ENCODE peak calls at places on chromosomes 11 and 22, in four cellular contexts. One of them, this sample, is unnamed.

GRCh38 chr11:86497310-86497709 is 122.6 kb downstream of the CCDC81 start:
- DNase-seq in AG04449: peak; percentile 54
- DNase-seq in transverse colon: no peak
- DNase-seq in HCT116: no peak
- DNase-seq in this sample: no peak

GRCh38 chr11:93570759-93571413 is 27.7 kb upstream of the SMCO4 start:
- DNase-seq in AG04449: peak; percentile 24
- DNase-seq in HCT116: no peak
- DNase-seq in transverse colon: peak; percentile 41
- DNase-seq in this sample: peak; percentile 41

GRCh38 chr11:68841718-68842426 is at the start of gene CPT1A:
- DNase-seq in AG04449: no peak
- DNase-seq in HCT116: no peak
- DNase-seq in transverse colon: peak; percentile 90
- DNase-seq in this sample: no peak

GRCh38 chr11:121929581-121929980 is 186.4 kb downstream of the BLID start:
- DNase-seq in transverse colon: no peak
- DNase-seq in HCT116: no peak
- DNase-seq in AG04449: no peak
- DNase-seq in this sample: no peak

GRCh38 chr11:70191495-70192140 is 11.5 kb upstream of the FADD start:
- DNase-seq in transverse colon: peak; percentile 79
- DNase-seq in AG04449: no peak
- DNase-seq in HCT116: peak; percentile 62
- DNase-seq in this sample: no peak

GRCh38 chr11:86174101-86175046 is 70.2 kb upstream of the EED start:
- DNase-seq in HCT116: no peak
- DNase-seq in transverse colon: no peak
- DNase-seq in AG04449: peak; percentile 98
- DNase-seq in this sample: peak; percentile 98

GRCh38 chr11:124670732-124671131 is 2.8 kb downstream of the SIAE start:
- DNase-seq in HCT116: no peak
- DNase-seq in AG04449: no peak
- DNase-seq in transverse colon: no peak
- DNase-seq in this sample: no peak

GRCh38 chr11:6351782-6352181 is 31.5 kb upstream of the CAVIN3 start:
- DNase-seq in transverse colon: no peak
- DNase-seq in HCT116: no peak
- DNase-seq in AG04449: no peak
- DNase-seq in this sample: no peak

GRCh38 chr11:119101367-119101758 is 290 bp downstream of the DPAGT1 start:
- DNase-seq in AG04449: no peak
- DNase-seq in transverse colon: peak; percentile 44
- DNase-seq in HCT116: no peak
- DNase-seq in this sample: no peak

GRCh38 chr11:68010058-68011041 is at the start of gene ALDH3B1:
- DNase-seq in transverse colon: peak; percentile 92
- DNase-seq in AG04449: no peak
- DNase-seq in HCT116: peak; percentile 60
- DNase-seq in this sample: no peak

GRCh38 chr11:57791321-57792059 is 29.9 kb downstream of the CTNND1 start:
- DNase-seq in AG04449: no peak
- DNase-seq in HCT116: no peak
- DNase-seq in transverse colon: peak; percentile 28
- DNase-seq in this sample: no peak

GRCh38 chr11:77351281-77351905 is 49.9 kb upstream of the GDPD4 start:
- DNase-seq in HCT116: no peak
- DNase-seq in AG04449: no peak
- DNase-seq in transverse colon: no peak
- DNase-seq in this sample: no peak

GRCh38 chr11:2837096-2837601 is 48.4 kb downstream of the CDKN1C start:
- DNase-seq in HCT116: peak; percentile 18
- DNase-seq in AG04449: no peak
- DNase-seq in transverse colon: peak; percentile 68
- DNase-seq in this sample: no peak

GRCh38 chr11:64844330-64845124 is at the start of gene CDC42BPG:
- DNase-seq in AG04449: no peak
- DNase-seq in HCT116: peak; percentile 57
- DNase-seq in transverse colon: peak; percentile 91
- DNase-seq in this sample: no peak

GRCh38 chr11:65810046-65810868 is 23.4 kb downstream of the OVOL1 start:
- DNase-seq in AG04449: no peak
- DNase-seq in HCT116: no peak
- DNase-seq in transverse colon: no peak
- DNase-seq in this sample: no peak

GRCh38 chr11:124302756-124303155 is 11.0 kb downstream of the OR8D1 start:
- DNase-seq in AG04449: no peak
- DNase-seq in transverse colon: no peak
- DNase-seq in HCT116: no peak
- DNase-seq in this sample: no peak

GRCh38 chr11:61350803-61351202 is 10.9 kb downstream of the CYB561A3 start:
- DNase-seq in transverse colon: no peak
- DNase-seq in HCT116: no peak
- DNase-seq in AG04449: no peak
- DNase-seq in this sample: no peak

GRCh38 chr11:65606876-65607613 is 7.0 kb downstream of the MAP3K11 start:
- DNase-seq in HCT116: peak; percentile 89
- DNase-seq in transverse colon: peak; percentile 91
- DNase-seq in AG04449: peak; percentile 59
- DNase-seq in this sample: peak; percentile 55

DNA sequence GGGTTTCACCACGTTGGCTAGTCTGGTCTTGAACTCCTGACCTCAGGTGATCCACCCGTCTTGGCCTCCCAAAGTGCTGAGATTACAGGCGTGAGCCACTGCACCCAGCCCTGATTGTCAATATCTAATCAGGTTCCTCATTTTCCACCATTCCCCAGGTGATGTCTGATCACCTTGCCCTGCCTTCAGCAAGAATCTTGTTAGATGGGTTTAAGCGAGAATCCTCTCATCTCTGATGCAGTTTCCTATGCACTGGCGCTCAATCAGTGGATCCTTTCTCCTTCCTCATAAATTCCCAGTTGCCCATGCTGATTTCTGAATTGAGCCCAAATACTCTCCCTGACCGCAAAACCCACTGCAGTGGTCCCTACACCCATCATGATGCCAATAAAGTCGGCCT is 664 bp upstream of the ZC3H7B start:
- DNase-seq in HCT116: no peak
- DNase-seq in AG04449: no peak
- DNase-seq in transverse colon: no peak
- DNase-seq in this sample: no peak
- TF ChIP-seq CTCF in HCT116: no peak
- TF ChIP-seq CTCF in AG04449: no peak
- TF ChIP-seq CTCF in transverse colon: no peak
- TF ChIP-seq CTCF in this sample: no peak

GRCh38 chr11:27205269-27205668 is 157.7 kb downstream of the CCDC34 start:
- DNase-seq in AG04449: no peak
- DNase-seq in transverse colon: no peak
- DNase-seq in HCT116: no peak
- DNase-seq in this sample: no peak

GRCh38 chr11:27200779-27201453 is 160.3 kb downstream of the BBOX1 start:
- DNase-seq in HCT116: no peak
- DNase-seq in transverse colon: no peak
- DNase-seq in AG04449: no peak
- DNase-seq in this sample: no peak

GRCh38 chr11:27204527-27204926 is 158.5 kb downstream of the CCDC34 start:
- DNase-seq in AG04449: no peak
- DNase-seq in transverse colon: peak; percentile 56
- DNase-seq in HCT116: peak; percentile 15
- DNase-seq in this sample: no peak

GRCh38 chr11:27203077-27203476 is 159.9 kb downstream of the CCDC34 start:
- DNase-seq in transverse colon: no peak
- DNase-seq in AG04449: no peak
- DNase-seq in HCT116: no peak
- DNase-seq in this sample: no peak

GRCh38 chr11:27201454-27202302 is 161.1 kb downstream of the BBOX1 start:
- DNase-seq in HCT116: no peak
- DNase-seq in AG04449: no peak
- DNase-seq in transverse colon: peak; percentile 96
- DNase-seq in this sample: peak; percentile 87
- H3K4me3 ChIP-seq in HCT116: no peak overlapping the region
- H3K4me3 ChIP-seq in AG04449: no peak overlapping the region
- H3K4me3 ChIP-seq in transverse colon: no peak overlapping the region
- H3K4me3 ChIP-seq in this sample: no peak overlapping the region

GRCh38 chr11:43812471-43812870 is 68.2 kb upstream of the ALKBH3 start:
- DNase-seq in HCT116: no peak
- DNase-seq in AG04449: no peak
- DNase-seq in transverse colon: no peak
- DNase-seq in this sample: no peak

GRCh38 chr11:43806976-43807375 is 73.7 kb upstream of the ALKBH3 start:
- DNase-seq in HCT116: no peak
- DNase-seq in transverse colon: no peak
- DNase-seq in AG04449: no peak
- DNase-seq in this sample: no peak

DNA sequence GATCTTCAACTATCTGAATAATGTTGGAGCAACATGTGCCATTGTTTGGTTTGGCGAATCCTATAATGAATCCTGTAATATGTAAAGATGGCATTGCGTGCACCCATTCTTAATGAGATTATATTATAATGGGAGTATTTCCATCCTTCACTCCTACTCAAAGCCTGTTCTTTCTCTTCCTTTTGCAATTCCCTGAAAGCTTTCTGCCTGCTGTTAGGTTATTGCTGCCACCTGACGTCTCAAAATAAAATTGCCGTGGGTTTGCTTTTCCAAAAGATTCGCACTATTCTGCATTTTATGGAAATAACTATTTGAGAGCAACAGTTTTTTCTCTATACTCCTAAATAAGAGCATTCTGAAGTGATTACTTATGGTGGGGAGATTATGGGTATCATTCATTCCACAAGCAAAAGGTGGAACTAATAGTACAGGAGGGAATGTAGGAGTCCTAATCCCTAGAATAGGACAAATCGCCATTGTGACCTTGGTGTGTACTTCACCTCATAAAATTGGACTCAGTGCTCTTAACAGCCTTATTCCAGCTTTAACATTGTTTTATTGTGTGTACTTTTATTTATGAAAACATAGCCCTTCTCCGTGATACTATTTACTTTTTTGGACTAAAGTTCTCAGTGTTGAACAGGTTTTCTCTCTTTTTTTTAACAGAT is 69.6 kb upstream of the ALKBH3 start:
- DNase-seq in HCT116: no peak
- DNase-seq in AG04449: no peak
- DNase-seq in transverse colon: no peak
- DNase-seq in this sample: no peak
- TF ChIP-seq CTCF in HCT116: no peak
- TF ChIP-seq CTCF in AG04449: no peak
- TF ChIP-seq CTCF in transverse colon: peak; percentile 37
- TF ChIP-seq CTCF in this sample: peak; percentile 68

DNA sequence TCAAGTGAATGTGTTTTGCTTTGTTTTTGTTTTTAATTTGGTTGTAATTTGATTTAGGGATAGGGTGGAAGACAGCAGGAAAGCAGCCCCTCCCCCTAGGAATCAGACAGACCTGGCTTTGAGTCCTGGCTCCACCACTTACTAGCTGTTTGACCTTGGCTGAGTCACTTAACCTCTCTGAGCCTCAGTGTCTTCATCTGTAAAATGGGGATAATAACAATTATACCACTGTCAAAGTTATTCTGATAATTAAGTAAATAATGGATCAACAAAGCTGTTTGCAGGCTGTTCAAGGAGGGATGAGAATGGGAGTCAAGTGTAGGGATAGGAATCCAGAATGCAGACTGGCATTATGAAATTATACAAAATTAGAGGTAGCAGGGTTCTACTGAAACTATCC is 1.2 kb downstream of the ANAPC15 start:
- DNase-seq in HCT116: no peak
- DNase-seq in transverse colon: no peak
- DNase-seq in AG04449: no peak
- DNase-seq in this sample: no peak
- H3K4me3 ChIP-seq in HCT116: peak overlapping the region; percentile 82
- H3K4me3 ChIP-seq in transverse colon: no peak overlapping the region
- H3K4me3 ChIP-seq in AG04449: peak overlapping the region; percentile 87
- H3K4me3 ChIP-seq in this sample: peak overlapping the region; percentile 76

GRCh38 chr11:13944801-13945505 is 17.6 kb upstream of the SPON1 start:
- DNase-seq in AG04449: no peak
- DNase-seq in transverse colon: no peak
- DNase-seq in HCT116: no peak
- DNase-seq in this sample: no peak
- TF ChIP-seq CTCF in AG04449: no peak
- TF ChIP-seq CTCF in transverse colon: no peak
- TF ChIP-seq CTCF in HCT116: no peak
- TF ChIP-seq CTCF in this sample: no peak

DNA sequence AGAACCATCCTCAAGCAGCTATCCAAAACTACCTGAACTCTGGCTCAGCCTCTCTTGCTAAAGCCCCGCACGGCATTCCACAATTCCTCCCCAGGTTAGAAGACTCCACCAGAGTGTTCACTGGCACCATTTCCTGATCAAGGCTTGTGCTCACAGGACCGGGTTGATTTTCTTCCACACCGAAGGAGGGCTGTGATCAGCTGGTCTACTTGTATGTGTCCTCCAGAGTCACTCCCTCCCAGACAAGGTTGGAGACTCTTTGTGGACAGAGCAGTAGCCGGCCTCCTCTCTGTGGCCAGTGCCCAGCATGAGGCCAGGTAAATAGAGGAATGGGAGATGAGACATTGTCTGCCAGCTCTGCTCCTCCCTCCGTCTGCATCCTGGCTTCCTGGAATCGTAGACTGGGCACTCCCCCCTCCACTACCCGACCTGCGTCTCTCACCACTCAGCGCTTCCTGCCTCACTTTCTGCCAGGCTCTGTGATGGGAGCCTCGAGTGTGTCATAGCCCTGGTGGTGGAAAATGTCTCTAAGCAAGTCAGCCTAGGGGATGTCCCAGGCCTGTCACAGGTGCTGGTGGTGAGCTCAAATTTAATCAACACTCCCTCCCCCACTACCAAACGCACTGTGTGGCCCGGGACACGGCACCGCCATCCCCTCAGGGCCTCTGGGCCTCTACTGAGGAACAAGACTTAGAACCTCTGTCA is 12.5 kb upstream of the TMPRSS6 start:
- DNase-seq in transverse colon: peak; percentile 53
- DNase-seq in AG04449: no peak
- DNase-seq in HCT116: no peak
- DNase-seq in this sample: no peak
- H3K4me3 ChIP-seq in transverse colon: no peak overlapping the region
- H3K4me3 ChIP-seq in AG04449: no peak overlapping the region
- H3K4me3 ChIP-seq in HCT116: no peak overlapping the region
- H3K4me3 ChIP-seq in this sample: no peak overlapping the region